ENCODE peak calls at places on chromosomes 12 and 14, in six cellular contexts. E is AG09319; K is fibroblast of gingiva; F is stimulated activated naive CD8-positive, alpha-beta T cell treated with anti-CD3 and anti-CD28 coated beads, Interleukin-15, amount 100 ng/mL, for 72 hours; L is central memory CD4-positive, alpha-beta T cell; R is activated naive CD4-positive, alpha-beta T cell treated with anti-CD3 and anti-CD28 coated beads, Interleukin-2, amount 10 ng/mL, durations not matched to agents 7 days and 5 days. J is an unnamed sample.

GRCh38 chr12:2287589-2287988 is 234.8 kb downstream of the CACNA1C start:
- DNase-seq in F (no peak), E (no peak), K (no peak), L (no peak), R (no peak), J (no peak)

GRCh38 chr12:57226588-57227314 is 2.8 kb upstream of the SHMT2 start:
- DNase-seq in F (no peak), E (no peak), L (no peak), K (no peak), R (no peak), J (no peak)

GRCh38 chr12:96343347-96343954 is 56.8 kb downstream of the CDK17 start:
- DNase-seq in E (no peak), L (peak), K (no peak), R (no peak), F (no peak), J (no peak)

GRCh38 chr12:7207866-7208612 is 18.6 kb downstream of the PEX5 start:
- DNase-seq in E (no peak), R (no peak), L (no peak), F (no peak), K (no peak), J (no peak)

GRCh38 chr14:98293527-98293926 is 978.5 kb downstream of the BCL11B start:
- DNase-seq in K (no peak), F (no peak), E (no peak), R (no peak), L (no peak), J (no peak)

GRCh38 chr14:45057881-45058364 is 26.0 kb upstream of the PRPF39 start:
- DNase-seq in L (no peak), K (no peak), E (no peak), F (no peak), R (no peak), J (no peak)

GRCh38 chr12:6961695-6962284 is 8.7 kb downstream of the PHB2 start:
- DNase-seq in L (no peak), K (peak), R (peak), F (no peak), E (peak), J (peak)

GRCh38 chr12:106696861-106697417 is 77.5 kb upstream of the RIC8B start:
- DNase-seq in R (no peak), K (no peak), F (no peak), E (no peak), L (no peak), J (no peak)

GRCh38 chr14:96424104-96424989 is 32.4 kb downstream of the AK7 start:
- DNase-seq in L (peak), F (peak), R (peak), E (peak), K (peak), J (peak)

GRCh38 chr14:97848351-97848980 is 1051.3 kb downstream of the VRK1 start:
- DNase-seq in K (no peak), E (no peak), L (no peak), F (no peak), R (no peak), J (no peak)

GRCh38 chr12:117073611-117074010 is 25.6 kb downstream of the TESC start:
- DNase-seq in F (no peak), E (no peak), L (no peak), K (no peak), R (no peak), J (no peak)

GRCh38 chr12:80862606-80863005 is 75.1 kb downstream of the LIN7A start:
- DNase-seq in F (no peak), E (no peak), K (peak), R (no peak), L (no peak), J (no peak)

J was measured in adipocyte.